ENCODE peak calls at places on chromosomes 7 and 10, in ten cellular contexts. One of them, this sample, is unnamed.

GRCh38 chr10:25561761-25562160 is 372.3 kb upstream of the MYO3A start:
- DNase-seq in cardiac muscle cell: no peak
- DNase-seq in GM23248: no peak
- DNase-seq in PC-3: no peak
- DNase-seq in mammary epithelial cell: no peak
- DNase-seq in GM06990: no peak
- DNase-seq in endodermal cell: no peak
- DNase-seq in MM.1S: no peak
- DNase-seq in SJCRH30: no peak
- DNase-seq in lower lobe of right lung: no peak
- DNase-seq in this sample: no peak

GRCh38 chr10:84176351-84176750 is 2.8 kb downstream of the GPR15LG start:
- DNase-seq in cardiac muscle cell: no peak
- DNase-seq in GM23248: no peak
- DNase-seq in PC-3: no peak
- DNase-seq in mammary epithelial cell: no peak
- DNase-seq in GM06990: no peak
- DNase-seq in endodermal cell: no peak
- DNase-seq in MM.1S: no peak
- DNase-seq in SJCRH30: no peak
- DNase-seq in lower lobe of right lung: no peak
- DNase-seq in this sample: no peak

GRCh38 chr7:44052771-44053365 is 8.4 kb downstream of the DBNL start:
- DNase-seq in cardiac muscle cell: no peak
- DNase-seq in GM23248: no peak
- DNase-seq in PC-3: no peak
- DNase-seq in mammary epithelial cell: no peak
- DNase-seq in GM06990: no peak
- DNase-seq in endodermal cell: no peak
- DNase-seq in MM.1S: no peak
- DNase-seq in SJCRH30: no peak
- DNase-seq in lower lobe of right lung: no peak
- DNase-seq in this sample: no peak

GRCh38 chr10:62264702-62265436 is 3.8 kb downstream of the RTKN2 start:
- DNase-seq in cardiac muscle cell: peak
- DNase-seq in GM23248: peak
- DNase-seq in PC-3: peak
- DNase-seq in mammary epithelial cell: peak
- DNase-seq in GM06990: no peak
- DNase-seq in endodermal cell: peak
- DNase-seq in MM.1S: peak
- DNase-seq in SJCRH30: peak
- DNase-seq in lower lobe of right lung: no peak
- DNase-seq in this sample: no peak

GRCh38 chr10:62025901-62026879 is 124.7 kb downstream of the ARID5B start:
- DNase-seq in cardiac muscle cell: peak
- DNase-seq in GM23248: peak
- DNase-seq in PC-3: peak
- DNase-seq in mammary epithelial cell: peak
- DNase-seq in GM06990: no peak
- DNase-seq in endodermal cell: no peak
- DNase-seq in MM.1S: no peak
- DNase-seq in SJCRH30: no peak
- DNase-seq in lower lobe of right lung: no peak
- DNase-seq in this sample: no peak

GRCh38 chr10:67815571-67816059 is 22.4 kb downstream of the DNAJC12 start:
- DNase-seq in cardiac muscle cell: peak
- DNase-seq in GM23248: no peak
- DNase-seq in PC-3: peak
- DNase-seq in mammary epithelial cell: no peak
- DNase-seq in GM06990: no peak
- DNase-seq in endodermal cell: no peak
- DNase-seq in MM.1S: no peak
- DNase-seq in SJCRH30: no peak
- DNase-seq in lower lobe of right lung: no peak
- DNase-seq in this sample: no peak

GRCh38 chr7:116434820-116435341 is 64.7 kb upstream of the CAV2 start:
- DNase-seq in cardiac muscle cell: peak
- DNase-seq in GM23248: peak
- DNase-seq in PC-3: peak
- DNase-seq in mammary epithelial cell: peak
- DNase-seq in GM06990: no peak
- DNase-seq in endodermal cell: no peak
- DNase-seq in MM.1S: no peak
- DNase-seq in SJCRH30: no peak
- DNase-seq in lower lobe of right lung: no peak
- DNase-seq in this sample: no peak

GRCh38 chr7:108001759-108002725 is 919 bp downstream of the LAMB1 start:
- DNase-seq in cardiac muscle cell: no peak
- DNase-seq in GM23248: peak
- DNase-seq in PC-3: no peak
- DNase-seq in mammary epithelial cell: peak
- DNase-seq in GM06990: no peak
- DNase-seq in endodermal cell: no peak
- DNase-seq in MM.1S: no peak
- DNase-seq in SJCRH30: peak
- DNase-seq in lower lobe of right lung: no peak
- DNase-seq in this sample: no peak

GRCh38 chr7:26153823-26154783 is 2.1 kb downstream of the NFE2L3 start:
- DNase-seq in cardiac muscle cell: peak
- DNase-seq in GM23248: no peak
- DNase-seq in PC-3: peak
- DNase-seq in mammary epithelial cell: no peak
- DNase-seq in GM06990: no peak
- DNase-seq in endodermal cell: peak
- DNase-seq in MM.1S: peak
- DNase-seq in SJCRH30: no peak
- DNase-seq in lower lobe of right lung: no peak
- DNase-seq in this sample: no peak

GRCh38 chr10:13787015-13787421 is 200.3 kb downstream of the PRPF18 start:
- DNase-seq in cardiac muscle cell: peak
- DNase-seq in GM23248: no peak
- DNase-seq in PC-3: no peak
- DNase-seq in mammary epithelial cell: peak
- DNase-seq in GM06990: peak
- DNase-seq in endodermal cell: no peak
- DNase-seq in MM.1S: peak
- DNase-seq in SJCRH30: no peak
- DNase-seq in lower lobe of right lung: no peak
- DNase-seq in this sample: peak

GRCh38 chr10:6388261-6388893 is 185.6 kb downstream of the PFKFB3 start:
- DNase-seq in cardiac muscle cell: no peak
- DNase-seq in GM23248: no peak
- DNase-seq in PC-3: no peak
- DNase-seq in mammary epithelial cell: no peak
- DNase-seq in GM06990: no peak
- DNase-seq in endodermal cell: no peak
- DNase-seq in MM.1S: no peak
- DNase-seq in SJCRH30: no peak
- DNase-seq in lower lobe of right lung: no peak
- DNase-seq in this sample: no peak

GRCh38 chr10:128035557-128035973 is 90.7 kb downstream of the MKI67 start:
- DNase-seq in cardiac muscle cell: peak
- DNase-seq in GM23248: peak
- DNase-seq in PC-3: peak
- DNase-seq in mammary epithelial cell: peak
- DNase-seq in GM06990: no peak
- DNase-seq in endodermal cell: peak
- DNase-seq in MM.1S: peak
- DNase-seq in SJCRH30: peak
- DNase-seq in lower lobe of right lung: peak
- DNase-seq in this sample: no peak

GRCh38 chr10:34489973-34490372 is 325.1 kb downstream of the PARD3 start:
- DNase-seq in cardiac muscle cell: peak
- DNase-seq in GM23248: peak
- DNase-seq in PC-3: peak
- DNase-seq in mammary epithelial cell: peak
- DNase-seq in GM06990: no peak
- DNase-seq in endodermal cell: no peak
- DNase-seq in MM.1S: no peak
- DNase-seq in SJCRH30: peak
- DNase-seq in lower lobe of right lung: no peak
- DNase-seq in this sample: no peak

GRCh38 chr7:73642834-73643233 is 18.5 kb upstream of the MLXIPL start:
- DNase-seq in cardiac muscle cell: no peak
- DNase-seq in GM23248: no peak
- DNase-seq in PC-3: no peak
- DNase-seq in mammary epithelial cell: no peak
- DNase-seq in GM06990: no peak
- DNase-seq in endodermal cell: no peak
- DNase-seq in MM.1S: no peak
- DNase-seq in SJCRH30: no peak
- DNase-seq in lower lobe of right lung: no peak
- DNase-seq in this sample: no peak

GRCh38 chr7:132393789-132394261 is 182.4 kb downstream of the PLXNA4 start:
- DNase-seq in cardiac muscle cell: peak
- DNase-seq in GM23248: peak
- DNase-seq in PC-3: no peak
- DNase-seq in mammary epithelial cell: no peak
- DNase-seq in GM06990: no peak
- DNase-seq in endodermal cell: no peak
- DNase-seq in MM.1S: no peak
- DNase-seq in SJCRH30: no peak
- DNase-seq in lower lobe of right lung: no peak
- DNase-seq in this sample: no peak

GRCh38 chr10:70331486-70332268 is 47.9 kb upstream of the NPFFR1 start:
- DNase-seq in cardiac muscle cell: peak
- DNase-seq in GM23248: peak
- DNase-seq in PC-3: peak
- DNase-seq in mammary epithelial cell: peak
- DNase-seq in GM06990: peak
- DNase-seq in endodermal cell: peak
- DNase-seq in MM.1S: peak
- DNase-seq in SJCRH30: peak
- DNase-seq in lower lobe of right lung: no peak
- DNase-seq in this sample: peak

GRCh38 chr10:88253120-88253519 is 330.0 kb downstream of the RNLS start:
- DNase-seq in cardiac muscle cell: no peak
- DNase-seq in GM23248: no peak
- DNase-seq in PC-3: no peak
- DNase-seq in mammary epithelial cell: no peak
- DNase-seq in GM06990: no peak
- DNase-seq in endodermal cell: no peak
- DNase-seq in MM.1S: no peak
- DNase-seq in SJCRH30: peak
- DNase-seq in lower lobe of right lung: no peak
- DNase-seq in this sample: no peak

GRCh38 chr7:21028186-21028989 is 241.7 kb upstream of the SP8 start:
- DNase-seq in cardiac muscle cell: no peak
- DNase-seq in GM23248: peak
- DNase-seq in PC-3: peak
- DNase-seq in mammary epithelial cell: peak
- DNase-seq in GM06990: no peak
- DNase-seq in endodermal cell: peak
- DNase-seq in MM.1S: no peak
- DNase-seq in SJCRH30: peak
- DNase-seq in lower lobe of right lung: peak
- DNase-seq in this sample: no peak
- H3K4me3 ChIP-seq in cardiac muscle cell: no peak
- H3K4me3 ChIP-seq in GM23248: no peak
- H3K4me3 ChIP-seq in PC-3: no peak
- H3K4me3 ChIP-seq in mammary epithelial cell: no peak
- H3K4me3 ChIP-seq in GM06990: no peak
- H3K4me3 ChIP-seq in endodermal cell: no peak
- H3K4me3 ChIP-seq in MM.1S: no peak
- H3K4me3 ChIP-seq in SJCRH30: peak
- H3K4me3 ChIP-seq in lower lobe of right lung: no peak
- H3K4me3 ChIP-seq in this sample: no peak

GRCh38 chr7:7188091-7188490 is 5.7 kb downstream of the C1GALT1 start:
- DNase-seq in cardiac muscle cell: no peak
- DNase-seq in GM23248: no peak
- DNase-seq in PC-3: no peak
- DNase-seq in mammary epithelial cell: no peak
- DNase-seq in GM06990: no peak
- DNase-seq in endodermal cell: no peak
- DNase-seq in MM.1S: no peak
- DNase-seq in SJCRH30: no peak
- DNase-seq in lower lobe of right lung: no peak
- DNase-seq in this sample: no peak

GRCh38 chr7:7191137-7191536 is 8.8 kb downstream of the C1GALT1 start:
- DNase-seq in cardiac muscle cell: no peak
- DNase-seq in GM23248: no peak
- DNase-seq in PC-3: no peak
- DNase-seq in mammary epithelial cell: no peak
- DNase-seq in GM06990: no peak
- DNase-seq in endodermal cell: no peak
- DNase-seq in MM.1S: no peak
- DNase-seq in SJCRH30: no peak
- DNase-seq in lower lobe of right lung: no peak
- DNase-seq in this sample: no peak

GRCh38 chr7:7188742-7189141 is 6.4 kb downstream of the C1GALT1 start:
- DNase-seq in cardiac muscle cell: no peak
- DNase-seq in GM23248: no peak
- DNase-seq in PC-3: no peak
- DNase-seq in mammary epithelial cell: no peak
- DNase-seq in GM06990: no peak
- DNase-seq in endodermal cell: no peak
- DNase-seq in MM.1S: no peak
- DNase-seq in SJCRH30: no peak
- DNase-seq in lower lobe of right lung: no peak
- DNase-seq in this sample: no peak

GRCh38 chr7:7185382-7185989 is 3.1 kb downstream of the C1GALT1 start:
- DNase-seq in cardiac muscle cell: no peak
- DNase-seq in GM23248: no peak
- DNase-seq in PC-3: no peak
- DNase-seq in mammary epithelial cell: no peak
- DNase-seq in GM06990: no peak
- DNase-seq in endodermal cell: no peak
- DNase-seq in MM.1S: no peak
- DNase-seq in SJCRH30: no peak
- DNase-seq in lower lobe of right lung: no peak
- DNase-seq in this sample: no peak

GRCh38 chr7:7190142-7190541 is 7.8 kb downstream of the C1GALT1 start:
- DNase-seq in cardiac muscle cell: peak
- DNase-seq in GM23248: peak
- DNase-seq in PC-3: no peak
- DNase-seq in mammary epithelial cell: no peak
- DNase-seq in GM06990: no peak
- DNase-seq in endodermal cell: no peak
- DNase-seq in MM.1S: no peak
- DNase-seq in SJCRH30: peak
- DNase-seq in lower lobe of right lung: no peak
- DNase-seq in this sample: no peak
- H3K4me3 ChIP-seq in cardiac muscle cell: no peak
- H3K4me3 ChIP-seq in GM23248: peak
- H3K4me3 ChIP-seq in PC-3: no peak
- H3K4me3 ChIP-seq in mammary epithelial cell: no peak
- H3K4me3 ChIP-seq in GM06990: no peak
- H3K4me3 ChIP-seq in endodermal cell: peak
- H3K4me3 ChIP-seq in MM.1S: no peak
- H3K4me3 ChIP-seq in SJCRH30: no peak
- H3K4me3 ChIP-seq in lower lobe of right lung: no peak
- H3K4me3 ChIP-seq in this sample: no peak

GRCh38 chr7:104984591-104985258 is 29.3 kb upstream of the KMT2E start:
- DNase-seq in cardiac muscle cell: no peak
- DNase-seq in GM23248: no peak
- DNase-seq in PC-3: no peak
- DNase-seq in mammary epithelial cell: no peak
- DNase-seq in GM06990: no peak
- DNase-seq in endodermal cell: no peak
- DNase-seq in MM.1S: peak
- DNase-seq in SJCRH30: no peak
- DNase-seq in lower lobe of right lung: no peak
- DNase-seq in this sample: no peak
- H3K4me3 ChIP-seq in cardiac muscle cell: peak
- H3K4me3 ChIP-seq in GM23248: peak
- H3K4me3 ChIP-seq in PC-3: peak
- H3K4me3 ChIP-seq in mammary epithelial cell: peak
- H3K4me3 ChIP-seq in GM06990: peak
- H3K4me3 ChIP-seq in endodermal cell: peak
- H3K4me3 ChIP-seq in MM.1S: peak
- H3K4me3 ChIP-seq in SJCRH30: peak
- H3K4me3 ChIP-seq in lower lobe of right lung: peak
- H3K4me3 ChIP-seq in this sample: peak

GRCh38 chr7:130917669-130918128 is 183.7 kb upstream of the KLF14 start:
- DNase-seq in cardiac muscle cell: no peak
- DNase-seq in GM23248: peak
- DNase-seq in PC-3: peak
- DNase-seq in mammary epithelial cell: no peak
- DNase-seq in GM06990: no peak
- DNase-seq in endodermal cell: no peak
- DNase-seq in MM.1S: no peak
- DNase-seq in SJCRH30: no peak
- DNase-seq in lower lobe of right lung: no peak
- DNase-seq in this sample: no peak
- H3K4me3 ChIP-seq in cardiac muscle cell: no peak
- H3K4me3 ChIP-seq in GM23248: peak
- H3K4me3 ChIP-seq in PC-3: peak
- H3K4me3 ChIP-seq in mammary epithelial cell: no peak
- H3K4me3 ChIP-seq in GM06990: no peak
- H3K4me3 ChIP-seq in endodermal cell: no peak
- H3K4me3 ChIP-seq in MM.1S: no peak
- H3K4me3 ChIP-seq in SJCRH30: no peak
- H3K4me3 ChIP-seq in lower lobe of right lung: no peak
- H3K4me3 ChIP-seq in this sample: no peak

This sample was measured in GM12864.